ENCODE peak calls at places on chromosome 11, in seven cellular contexts. S is cardiac fibroblast; V is spleen; M is effector memory CD4-positive, alpha-beta T cell; C is mammary epithelial cell; L is Peyer's patch; H is CD4-positive, CD25-positive, alpha-beta regulatory T cell. B is an unnamed sample.

GRCh38 chr11:56783448-56784041 is 35.0 kb upstream of the OR9G4 start:
- DNase-seq in S (peak), V (no peak), M (no peak), C (peak), L (no peak), H (no peak), B (no peak)

GRCh38 chr11:13939952-13940610 is 22.4 kb upstream of the SPON1 start:
- DNase-seq in S (no peak), V (no peak), M (no peak), C (peak), L (no peak), H (no peak), B (no peak)

GRCh38 chr11:41612415-41612814 is 153.0 kb upstream of the LRRC4C start:
- DNase-seq in S (peak), V (no peak), M (no peak), C (peak), L (no peak), H (no peak), B (no peak)

GRCh38 chr11:35330924-35331323 is 88.4 kb downstream of the SLC1A2 start:
- DNase-seq in S (no peak), V (no peak), M (peak), C (no peak), L (no peak), H (no peak), B (no peak)

GRCh38 chr11:115941481-115941993 is 437.3 kb upstream of the CADM1 start:
- DNase-seq in S (peak), V (no peak), M (no peak), C (peak), L (no peak), H (no peak), B (no peak)

GRCh38 chr11:129881570-129882170 is 13.7 kb downstream of the NFRKB start:
- DNase-seq in S (peak), V (no peak), M (no peak), C (peak), L (no peak), H (no peak), B (peak)

GRCh38 chr11:96967616-96968015 is 577.8 kb downstream of the JRKL start:
- DNase-seq in S (peak), V (no peak), M (no peak), C (no peak), L (no peak), H (no peak), B (no peak)

GRCh38 chr11:127133061-127133460 is 132.5 kb upstream of the KIRREL3 start:
- DNase-seq in S (no peak), V (no peak), M (no peak), C (no peak), L (no peak), H (no peak), B (no peak)

GRCh38 chr11:15471709-15472404 is 357.1 kb downstream of the INSC start:
- DNase-seq in S (no peak), V (no peak), M (no peak), C (no peak), L (no peak), H (no peak), B (no peak)

GRCh38 chr11:61999141-61999975 is 31.9 kb upstream of the FTH1 start:
- DNase-seq in S (peak), V (no peak), M (no peak), C (peak), L (no peak), H (no peak), B (no peak)
- H3K4me3 ChIP-seq in S (no peak), V (no peak), M (no peak), C (no peak), L (no peak), H (no peak), B (no peak)

GRCh38 chr11:32434387-32435151 is 770 bp downstream of the WT1 start:
- DNase-seq in S (peak), V (peak), M (no peak), C (no peak), L (no peak), H (no peak), B (peak)

GRCh38 chr11:32433249-32434115 is 1.9 kb downstream of the WT1 start:
- DNase-seq in S (peak), V (peak), M (no peak), C (no peak), L (no peak), H (no peak), B (no peak)

GRCh38 chr11:32435152-32435480 is 223 bp downstream of the WT1 start:
- DNase-seq in S (peak), V (peak), M (no peak), C (no peak), L (no peak), H (no peak), B (no peak)

GRCh38 chr11:32432565-32433248 is 2.6 kb downstream of the WT1 start:
- DNase-seq in S (peak), V (no peak), M (no peak), C (no peak), L (no peak), H (no peak), B (no peak)

GRCh38 chr11:32434116-32434386 is 1.3 kb downstream of the WT1 start:
- DNase-seq in S (no peak), V (no peak), M (no peak), C (no peak), L (no peak), H (no peak), B (no peak)
- H3K4me3 ChIP-seq in S (peak), V (peak), M (no peak), C (no peak), L (no peak), H (no peak), B (no peak)

GRCh38 chr11:46392421-46393230 is 1.1 kb upstream of the CHRM4 start:
- DNase-seq in S (peak), V (peak), M (peak), C (peak), L (peak), H (peak), B (peak)
- H3K4me3 ChIP-seq in S (peak), V (peak), M (no peak), C (no peak), L (peak), H (no peak), B (no peak)

GRCh38 chr11:26996056-26996455 is 2.1 kb downstream of the FIBIN start:
- DNase-seq in S (peak), V (no peak), M (no peak), C (no peak), L (no peak), H (no peak), B (no peak)
- H3K4me3 ChIP-seq in S (peak), V (no peak), M (no peak), C (no peak), L (peak), H (no peak), B (no peak)

GRCh38 chr11:62546937-62547625 is 475 bp upstream of the AHNAK start:
- DNase-seq in S (peak), V (no peak), M (no peak), C (peak), L (no peak), H (no peak), B (peak)

GRCh38 chr11:62545437-62546243 is 966 bp downstream of the AHNAK start:
- DNase-seq in S (peak), V (peak), M (peak), C (peak), L (peak), H (peak), B (peak)

GRCh38 chr11:62547691-62548281 is 1.2 kb upstream of the AHNAK start:
- DNase-seq in S (no peak), V (no peak), M (no peak), C (peak), L (no peak), H (no peak), B (peak)

GRCh38 chr11:62544521-62545436 is 1.8 kb downstream of the AHNAK start:
- DNase-seq in S (peak), V (no peak), M (no peak), C (no peak), L (peak), H (peak), B (no peak)

DNA sequence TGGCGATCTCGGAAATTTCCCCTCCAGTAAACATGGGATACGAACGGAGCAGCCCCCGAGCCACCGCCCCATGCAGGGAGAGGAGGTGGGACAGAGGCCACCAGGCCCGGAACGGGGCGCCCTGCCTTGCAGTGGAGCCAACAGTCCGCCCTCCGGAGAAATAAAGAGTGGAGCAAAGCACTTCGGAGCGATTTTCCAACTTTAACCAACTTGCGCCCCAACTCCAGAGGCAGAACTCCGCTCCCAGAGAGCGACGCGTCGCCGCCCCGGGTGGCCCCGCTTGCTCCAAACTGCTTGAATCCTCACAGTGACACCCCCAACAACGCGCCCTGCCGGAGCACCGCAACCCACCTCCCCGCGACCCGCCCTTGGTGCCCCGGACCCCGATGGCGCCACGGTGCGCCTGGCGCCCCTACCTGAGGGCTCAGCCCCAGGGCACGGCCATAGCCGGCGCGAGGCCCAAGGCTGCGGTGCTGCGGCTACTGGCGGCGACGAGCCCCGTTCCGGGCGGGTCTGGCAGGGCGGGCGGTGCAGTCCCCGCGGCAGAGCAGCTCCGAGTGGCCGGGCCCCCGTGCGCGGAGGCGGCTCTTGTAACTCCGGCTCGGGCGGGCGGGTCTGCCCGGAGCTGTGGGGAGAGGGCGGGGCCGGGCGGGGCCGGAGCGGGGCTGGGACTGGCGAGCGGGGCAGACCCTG is at the start of gene AHNAK:
- DNase-seq in S (peak), V (peak), M (peak), C (peak), L (peak), H (peak), B (peak)
- H3K4me3 ChIP-seq in S (peak), V (peak), M (peak), C (peak), L (peak), H (peak), B (peak)